ENCODE peak calls at places on chromosome 5, in nine cellular contexts. A is GM23338, L is PC-3, K is neural progenitor cell, P is HCT116, S is OCI-LY7, C is GM23248, T is SK-N-SH, V is MM.1S. Z is an unnamed sample.

GRCh38 chr5:3118321-3118720 is 366.8 kb upstream of the IRX2 start:
- DNase-seq in A (no peak), L (no peak), K (peak), P (no peak), S (no peak), C (no peak), T (no peak), V (no peak), Z (no peak)

GRCh38 chr5:126917918-126918623 is 112.3 kb downstream of the MARCHF3 start:
- DNase-seq in A (peak), L (peak), K (peak), P (no peak), S (no peak), C (peak), T (peak), V (no peak), Z (peak)

GRCh38 chr5:10387690-10388089 is 34.2 kb downstream of the MARCHF6 start:
- DNase-seq in A (no peak), L (no peak), K (no peak), P (no peak), S (no peak), C (peak), T (no peak), V (no peak), Z (no peak)

GRCh38 chr5:40678021-40678939 is 1.4 kb upstream of the PTGER4 start:
- DNase-seq in A (no peak), L (peak), K (no peak), P (no peak), S (no peak), C (no peak), T (no peak), V (peak), Z (no peak)

GRCh38 chr5:83151821-83152220 is 74.5 kb downstream of the XRCC4 start:
- DNase-seq in A (no peak), L (peak), K (no peak), P (no peak), S (no peak), C (peak), T (no peak), V (no peak), Z (no peak)

GRCh38 chr5:96651047-96651446 is 11.1 kb upstream of the CAST start:
- DNase-seq in A (no peak), L (no peak), K (no peak), P (no peak), S (no peak), C (no peak), T (no peak), V (no peak), Z (no peak)

GRCh38 chr5:117160361-117160760 is 585.7 kb upstream of the SEMA6A start:
- DNase-seq in A (no peak), L (no peak), K (no peak), P (no peak), S (no peak), C (no peak), T (no peak), V (no peak), Z (no peak)

GRCh38 chr5:38433160-38433861 is 123.1 kb downstream of the LIFR start:
- DNase-seq in A (no peak), L (no peak), K (no peak), P (no peak), S (no peak), C (peak), T (no peak), V (peak), Z (peak)

GRCh38 chr5:147887925-147888324 is 9.4 kb downstream of the SCGB3A2 start:
- DNase-seq in A (no peak), L (peak), K (no peak), P (no peak), S (no peak), C (peak), T (no peak), V (no peak), Z (no peak)

GRCh38 chr5:57497733-57498132 is 15.1 kb upstream of the ACTBL2 start:
- DNase-seq in A (no peak), L (no peak), K (no peak), P (no peak), S (no peak), C (no peak), T (no peak), V (no peak), Z (no peak)

GRCh38 chr5:57495688-57496087 is 13.1 kb upstream of the ACTBL2 start:
- DNase-seq in A (peak), L (no peak), K (peak), P (no peak), S (no peak), C (no peak), T (no peak), V (no peak), Z (no peak)

GRCh38 chr5:57503433-57503832 is 20.8 kb upstream of the ACTBL2 start:
- DNase-seq in A (no peak), L (no peak), K (no peak), P (no peak), S (no peak), C (no peak), T (no peak), V (no peak), Z (no peak)

GRCh38 chr5:57501414-57502321 is 19.1 kb upstream of the ACTBL2 start:
- DNase-seq in A (no peak), L (peak), K (no peak), P (no peak), S (no peak), C (no peak), T (peak), V (no peak), Z (peak)

GRCh38 chr5:57499262-57500050 is 16.8 kb upstream of the ACTBL2 start:
- DNase-seq in A (peak), L (peak), K (peak), P (peak), S (peak), C (peak), T (peak), V (peak), Z (peak)
- H2AFZ ChIP-seq in A (no peak), L (peak), K (no peak), P (peak), S (no peak), C (peak), T (peak), V (peak), Z (peak)

GRCh38 chr5:133041157-133041784 is 10.5 kb upstream of the HSPA4 start:
- DNase-seq in A (no peak), L (no peak), K (no peak), P (no peak), S (no peak), C (no peak), T (no peak), V (no peak), Z (no peak)

GRCh38 chr5:133047404-133047803 is 4.4 kb upstream of the HSPA4 start:
- DNase-seq in A (no peak), L (no peak), K (no peak), P (no peak), S (no peak), C (no peak), T (no peak), V (no peak), Z (no peak)

GRCh38 chr5:133041910-133042309 is 9.9 kb upstream of the HSPA4 start:
- DNase-seq in A (peak), L (peak), K (no peak), P (no peak), S (no peak), C (peak), T (no peak), V (no peak), Z (no peak)
- TF ChIP-seq EZH2phosphoT487 in A (no peak), L (no peak), K (no peak), P (no peak), S (no peak), C (no peak), T (no peak), V (no peak), Z (no peak)

GRCh38 chr5:128800377-128800776 is 164.9 kb upstream of the SLC27A6 start:
- DNase-seq in A (no peak), L (no peak), K (no peak), P (no peak), S (no peak), C (peak), T (no peak), V (no peak), Z (no peak)
- H2AFZ ChIP-seq in A (no peak), L (no peak), K (no peak), P (no peak), S (no peak), C (no peak), T (no peak), V (no peak), Z (no peak)

DNA sequence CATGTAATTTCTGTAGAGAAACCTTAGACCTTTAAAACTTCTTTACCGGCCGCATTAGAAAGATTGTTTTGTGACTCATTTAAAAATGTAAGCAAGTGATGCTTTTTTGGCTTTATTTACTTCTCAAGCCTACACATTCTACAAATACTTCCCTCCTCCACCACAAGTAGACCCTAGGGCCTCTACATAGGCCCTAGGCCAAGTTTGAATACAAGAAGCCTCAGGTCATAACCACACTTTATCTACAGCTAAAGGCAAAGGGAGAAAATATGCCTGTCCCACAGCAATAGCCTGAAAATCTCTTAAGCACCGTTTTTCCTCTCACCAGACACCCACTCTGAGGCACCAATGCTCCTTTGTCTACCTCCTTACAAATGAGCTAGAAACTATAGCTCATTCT is 53.9 kb downstream of the CSNK1A1 start:
- DNase-seq in A (peak), L (peak), K (no peak), P (no peak), S (no peak), C (peak), T (no peak), V (no peak), Z (peak)
- TF ChIP-seq EZH2phosphoT487 in A (no peak), L (no peak), K (no peak), P (no peak), S (no peak), C (no peak), T (no peak), V (no peak), Z (no peak)

DNA sequence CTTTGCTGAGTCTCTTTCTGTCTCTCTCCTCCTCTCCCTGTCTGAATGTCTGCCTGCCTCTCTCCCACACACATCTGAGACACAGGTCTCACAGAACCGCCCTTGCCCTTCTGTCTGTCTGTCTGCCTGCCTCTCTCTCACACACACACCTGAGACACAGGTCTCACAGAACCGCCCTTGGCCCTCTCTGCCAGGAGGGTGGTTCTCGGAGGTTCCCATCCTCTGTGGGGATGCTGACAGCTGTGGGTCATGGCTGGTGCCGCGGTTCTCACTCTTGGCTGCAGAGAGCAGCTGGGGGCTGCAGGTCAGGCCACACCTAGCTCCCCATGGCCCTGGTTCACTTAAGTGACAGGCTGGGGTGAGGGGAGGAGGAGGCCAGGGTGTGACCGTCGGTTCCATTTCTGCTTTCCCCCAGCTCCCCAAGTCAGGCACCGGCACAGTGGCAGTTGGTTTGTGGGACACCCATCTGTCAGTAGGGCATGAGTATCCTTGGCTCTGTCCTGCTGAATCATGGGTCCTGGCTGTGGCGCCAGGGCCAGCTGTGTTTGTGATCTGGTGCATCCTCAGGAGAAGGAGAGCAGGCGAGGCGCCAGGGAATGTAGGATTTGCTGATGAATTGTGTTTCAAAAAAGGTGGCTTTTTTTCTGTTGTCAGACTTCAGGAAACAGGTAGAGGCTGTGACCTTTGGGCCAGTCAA is 42.3 kb upstream of the CLPTM1L start:
- DNase-seq in A (no peak), L (no peak), K (no peak), P (no peak), S (no peak), C (no peak), T (no peak), V (no peak), Z (no peak)
- H2AFZ ChIP-seq in A (no peak), L (no peak), K (no peak), P (no peak), S (no peak), C (no peak), T (no peak), V (no peak), Z (no peak)

GRCh38 chr5:66633754-66634153 is 37.6 kb downstream of the MAST4 start:
- DNase-seq in A (peak), L (no peak), K (peak), P (no peak), S (no peak), C (no peak), T (no peak), V (no peak), Z (peak)
- TF ChIP-seq EZH2phosphoT487 in A (no peak), L (no peak), K (no peak), P (no peak), S (no peak), C (no peak), T (no peak), V (no peak), Z (no peak)

GRCh38 chr5:168674893-168675482 is 95.8 kb upstream of the PANK3 start:
- DNase-seq in A (peak), L (no peak), K (peak), P (no peak), S (no peak), C (peak), T (no peak), V (no peak), Z (no peak)
- H2AFZ ChIP-seq in A (no peak), L (no peak), K (no peak), P (no peak), S (no peak), C (no peak), T (no peak), V (no peak), Z (no peak)

GRCh38 chr5:123809594-123810172 is 297.7 kb downstream of the CSNK1G3 start:
- DNase-seq in A (no peak), L (no peak), K (no peak), P (no peak), S (peak), C (no peak), T (no peak), V (no peak), Z (peak)
- TF ChIP-seq EZH2phosphoT487 in A (no peak), L (no peak), K (no peak), P (no peak), S (no peak), C (no peak), T (no peak), V (no peak), Z (no peak)

GRCh38 chr5:73770172-73770571 is 144.2 kb downstream of the ARHGEF28 start:
- DNase-seq in A (no peak), L (no peak), K (no peak), P (no peak), S (no peak), C (no peak), T (no peak), V (no peak), Z (no peak)

GRCh38 chr5:73766902-73767301 is 140.9 kb downstream of the ARHGEF28 start:
- DNase-seq in A (no peak), L (no peak), K (no peak), P (no peak), S (no peak), C (no peak), T (no peak), V (no peak), Z (no peak)

GRCh38 chr5:73764996-73765395 is 139.0 kb downstream of the ARHGEF28 start:
- DNase-seq in A (no peak), L (peak), K (no peak), P (no peak), S (no peak), C (no peak), T (no peak), V (no peak), Z (no peak)

GRCh38 chr5:73774924-73775323 is 148.9 kb downstream of the ARHGEF28 start:
- DNase-seq in A (no peak), L (no peak), K (no peak), P (no peak), S (no peak), C (no peak), T (no peak), V (no peak), Z (no peak)

DNA sequence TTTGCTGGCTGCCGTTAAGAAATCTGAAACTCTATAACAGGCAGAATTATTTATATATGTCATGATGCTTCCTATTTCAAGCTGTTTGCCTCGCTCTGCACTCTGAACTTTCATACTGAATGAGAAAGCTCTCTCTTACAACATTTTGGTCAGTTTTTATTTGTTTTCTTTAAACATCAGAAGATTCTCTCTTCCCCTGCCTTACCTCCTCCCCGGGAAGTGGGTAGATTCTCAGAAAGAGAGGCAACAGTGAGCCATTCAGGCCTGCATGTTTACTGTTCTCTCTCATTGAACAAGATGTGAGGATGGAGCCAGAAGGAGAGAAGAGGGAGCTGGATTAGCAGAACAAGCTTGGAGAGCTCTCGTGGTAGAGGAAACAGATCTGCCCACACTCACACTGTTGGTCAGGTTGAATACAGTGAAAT is 144.6 kb downstream of the ARHGEF28 start:
- DNase-seq in A (no peak), L (peak), K (no peak), P (no peak), S (no peak), C (no peak), T (no peak), V (no peak), Z (no peak)
- H2AFZ ChIP-seq in A (no peak), L (peak), K (no peak), P (no peak), S (no peak), C (no peak), T (no peak), V (no peak), Z (no peak)

GRCh38 chr5:94031631-94032030 is 290.2 kb upstream of the POU5F2 start:
- DNase-seq in A (no peak), L (no peak), K (no peak), P (no peak), S (no peak), C (peak), T (no peak), V (no peak), Z (no peak)
- TF ChIP-seq EZH2phosphoT487 in A (no peak), L (no peak), K (no peak), P (no peak), S (no peak), C (no peak), T (no peak), V (no peak), Z (no peak)